ENCODE peak calls at places on chromosomes 4 and X, in four cellular contexts. C is K562, V is A549, D is HepG2. L is an unnamed sample.
A peak's percentile ranks its signal among the peaks of the same experiment; 100 is the strongest.

GRCh38 chrX:22203186-22203585 is 69.5 kb upstream of the CBLL2 start:
- DNase-seq in D (no peak), C (no peak), V (no peak), L (no peak)

GRCh38 chrX:150902434-150903109 is 4.1 kb upstream of the CD99L2 start:
- DNase-seq in D (no peak), C (no peak), V (no peak), L (peak; percentile 93)

GRCh38 chr4:70158576-70158975 is 4.5 kb downstream of the PRR27 start:
- DNase-seq in C (no peak), V (no peak), D (no peak), L (peak; percentile 2)

GRCh38 chrX:40173662-40174593 is 76.2 kb upstream of the BCOR start:
- DNase-seq in D (peak; percentile 76), V (no peak), C (no peak), L (peak; percentile 55)

GRCh38 chr4:146550161-146550560 is 28.4 kb upstream of the SLC10A7 start:
- DNase-seq in D (no peak), V (no peak), C (no peak), L (no peak)

GRCh38 chr4:48906283-48907173 is at the start of gene OCIAD2:
- DNase-seq in D (no peak), V (peak; percentile 64), C (no peak), L (peak; percentile 95)

GRCh38 chr4:156800463-156800862 is 171.1 kb downstream of the PDGFC start:
- DNase-seq in V (no peak), D (no peak), C (no peak), L (no peak)

GRCh38 chrX:47629419-47630210 is at the start of gene CFP:
- DNase-seq in V (no peak), C (no peak), D (no peak), L (peak; percentile 20)

GRCh38 chr4:179626687-179627086 is 2184.4 kb upstream of the AGA start:
- DNase-seq in V (no peak), C (no peak), D (peak; percentile 1), L (peak; percentile 77)

GRCh38 chr4:13543648-13544555 is at the start of gene NKX3-2:
- DNase-seq in D (no peak), C (no peak), V (no peak), L (peak; percentile 70)

GRCh38 chr4:42615131-42615776 is 41.7 kb downstream of the ATP8A1 start:
- DNase-seq in D (no peak), C (no peak), V (no peak), L (no peak)

GRCh38 chrX:133005038-133005437 is 46.6 kb upstream of the HS6ST2 start:
- DNase-seq in V (peak; percentile 3), C (peak; percentile 7), D (peak; percentile 3), L (peak; percentile 29)

GRCh38 chr4:170102426-170102825 is 12.7 kb upstream of the AADAT start:
- DNase-seq in C (no peak), D (peak; percentile 82), V (no peak), L (no peak)

DNA sequence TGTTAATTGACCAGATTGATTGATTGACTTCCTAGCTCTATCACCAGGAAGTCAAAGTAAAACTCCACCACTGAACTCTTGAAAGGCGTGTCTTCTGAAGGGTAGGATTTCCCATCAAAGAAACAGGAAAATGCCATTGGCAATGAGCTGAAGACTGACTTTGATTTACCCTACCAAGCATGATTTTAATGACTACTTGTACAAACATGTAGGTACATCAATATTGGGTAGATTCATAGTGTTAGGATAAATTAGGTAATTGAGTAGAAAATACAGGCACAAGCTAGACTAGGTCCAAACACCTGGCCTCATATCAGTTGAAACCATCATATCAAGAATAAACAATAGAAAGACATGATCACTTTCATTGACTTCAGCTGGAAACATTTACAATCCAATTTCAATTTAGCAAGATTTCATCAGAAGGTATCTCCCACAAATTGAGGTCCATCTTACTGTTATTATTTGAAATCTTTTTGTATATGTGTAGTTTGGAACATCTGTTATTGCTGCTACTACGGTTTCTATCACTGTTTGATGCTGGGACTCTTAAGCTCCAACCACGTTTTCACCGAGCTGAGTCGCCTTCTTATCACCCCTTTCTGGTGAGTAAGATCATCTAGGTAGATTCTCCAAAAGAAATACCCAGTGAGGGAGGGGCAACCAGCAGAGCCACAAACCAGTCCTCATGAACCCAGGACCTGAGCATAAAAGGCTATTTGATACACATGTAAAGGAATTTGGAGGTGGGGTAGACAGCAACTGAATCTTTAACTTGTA is 53.4 kb upstream of the ATXN3L start:
- DNase-seq in C (no peak), V (no peak), D (no peak), L (no peak)
- TF ChIP-seq JUNB in C (no peak), V (no peak), D (no peak), L (no peak)

DNA sequence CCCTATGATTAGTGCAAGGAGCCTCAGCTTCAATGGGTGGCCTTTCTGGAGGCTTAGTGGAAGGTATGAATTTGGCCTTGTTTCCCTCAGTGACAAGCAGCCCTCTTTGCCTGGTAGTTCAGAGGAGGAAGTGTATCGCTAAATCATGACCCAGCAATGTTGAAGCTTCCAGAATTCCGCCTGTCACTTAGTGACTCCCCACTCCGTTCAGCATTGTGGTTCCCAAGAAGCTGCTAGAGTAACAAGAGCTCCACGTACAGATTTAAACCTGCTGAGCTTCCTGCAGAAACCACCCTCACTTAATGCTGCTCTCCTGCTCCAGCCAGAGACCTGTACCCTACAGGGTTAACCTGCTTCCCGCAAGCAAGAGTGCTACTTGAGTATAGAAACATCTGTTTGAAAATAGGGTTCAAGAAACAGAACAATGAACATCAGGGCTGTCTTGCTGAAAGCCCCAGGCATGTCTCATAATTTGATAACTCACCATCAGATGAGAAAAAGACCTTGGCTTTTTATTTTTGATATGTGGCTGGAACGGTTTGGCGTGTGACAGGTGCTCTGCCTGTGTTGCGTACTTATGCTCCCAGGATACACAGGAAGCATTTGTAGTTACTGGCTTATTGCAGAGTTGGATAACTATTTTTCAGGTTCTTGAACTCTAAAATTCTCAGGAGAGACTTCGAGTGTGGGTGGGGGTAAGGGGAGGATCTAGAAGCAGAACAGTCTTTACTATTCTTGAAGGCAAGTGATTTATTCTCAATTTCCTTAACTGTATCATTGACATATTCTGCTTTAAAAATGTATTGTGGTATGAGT is 105.3 kb downstream of the UCHL1 start:
- DNase-seq in V (no peak), D (no peak), C (no peak), L (peak; percentile 27)
- TF ChIP-seq JUNB in V (no peak), D (no peak), C (no peak), L (no peak)

GRCh38 chrX:19446397-19446796 is 68.9 kb downstream of the MAP3K15 start:
- DNase-seq in V (no peak), C (no peak), D (no peak), L (no peak)

GRCh38 chrX:19443886-19444530 is 71.3 kb downstream of the MAP3K15 start:
- DNase-seq in C (no peak), V (no peak), D (no peak), L (no peak)

GRCh38 chrX:19440713-19441112 is 74.6 kb downstream of the MAP3K15 start:
- DNase-seq in C (no peak), V (no peak), D (no peak), L (no peak)
- TF ChIP-seq JUNB in C (no peak), V (no peak), D (no peak), L (no peak)

DNA sequence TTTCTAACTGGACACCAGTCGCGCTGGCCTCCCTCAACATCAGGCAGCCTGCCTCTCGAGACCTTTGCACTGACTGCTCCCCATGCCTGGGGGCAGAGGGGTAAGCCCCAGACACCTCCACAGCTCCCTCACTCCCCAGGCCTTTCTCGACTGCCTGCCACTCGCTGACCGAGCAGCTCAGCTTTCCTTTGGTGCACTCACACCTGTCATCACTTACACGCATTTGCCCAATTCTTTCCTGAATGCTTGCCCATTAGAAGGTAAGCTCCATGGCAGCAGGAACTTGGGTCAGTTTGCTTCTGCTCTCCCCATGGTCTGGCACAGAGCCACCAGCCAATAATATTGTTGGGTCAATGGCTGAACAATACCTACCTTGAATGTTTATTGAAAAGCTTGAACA is 32.2 kb upstream of the PROM1 start:
- DNase-seq in C (no peak), V (no peak), D (no peak), L (no peak)
- TF ChIP-seq JUNB in C (no peak), V (no peak), D (no peak), L (no peak)

GRCh38 chrX:69951756-69952155 is 98.0 kb downstream of the AWAT2 start:
- DNase-seq in V (no peak), C (no peak), D (no peak), L (peak; percentile 16)
- TF ChIP-seq JUNB in V (no peak), C (no peak), D (no peak), L (no peak)

DNA sequence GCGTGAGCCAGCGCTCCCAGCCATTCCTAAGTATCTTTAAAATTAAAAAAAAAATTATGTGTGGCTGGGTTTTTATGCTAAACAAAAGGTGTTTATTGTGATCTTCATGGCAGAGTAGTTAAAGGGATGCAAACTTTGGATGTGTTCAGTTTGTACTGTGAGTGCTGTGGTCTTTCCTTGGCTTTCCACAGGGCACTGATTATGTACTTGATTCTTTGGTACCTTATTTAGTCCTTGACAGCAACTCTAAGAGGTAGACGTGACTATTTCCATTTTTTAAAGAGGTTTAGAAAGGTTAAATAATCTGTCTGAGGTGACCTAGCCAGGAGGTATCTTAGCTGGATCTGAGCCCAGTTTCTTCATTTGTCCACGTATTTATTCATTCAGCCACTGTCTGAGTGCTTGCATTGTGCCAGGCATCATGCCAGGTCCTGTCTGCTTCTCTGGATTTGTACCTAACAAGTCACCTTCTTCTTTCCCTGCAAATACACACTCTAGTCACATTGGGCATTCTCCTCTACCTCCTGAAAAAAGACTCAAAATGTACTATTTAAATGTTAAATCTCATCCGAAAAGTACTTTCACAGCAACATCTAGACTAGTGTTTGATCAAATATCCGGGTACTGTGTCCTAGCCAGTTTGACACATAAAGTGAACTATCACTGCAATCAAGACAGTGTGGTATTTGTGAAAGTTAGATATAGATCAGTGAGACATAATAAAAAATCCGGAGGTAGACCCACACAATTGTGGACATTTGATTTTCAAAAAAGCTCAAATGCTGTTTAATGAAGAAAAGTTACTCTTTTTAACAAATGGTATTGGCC is 31.5 kb downstream of the WWC2 start:
- DNase-seq in C (no peak), V (no peak), D (no peak), L (no peak)
- TF ChIP-seq JUNB in C (no peak), V (no peak), D (no peak), L (no peak)

GRCh38 chr4:107148922-107149321 is 112.8 kb upstream of the DKK2 start:
- DNase-seq in D (no peak), V (no peak), C (no peak), L (peak; percentile 30)
- TF ChIP-seq JUNB in D (no peak), V (no peak), C (no peak), L (no peak)

GRCh38 chr4:115356176-115356575 is 242.8 kb upstream of the NDST4 start:
- DNase-seq in C (no peak), V (no peak), D (no peak), L (no peak)
- TF ChIP-seq JUNB in C (no peak), V (no peak), D (no peak), L (no peak)

GRCh38 chrX:70255452-70255851 is 4.6 kb downstream of the P2RY4 start:
- DNase-seq in D (no peak), V (no peak), C (no peak), L (no peak)
- TF ChIP-seq JUNB in D (no peak), V (no peak), C (no peak), L (no peak)

L was measured in GM23338.